ENCODE peak calls at places on chromosomes 1 and 21, in four cellular contexts. C is mesendoderm, J is H9, L is H1. F is an unnamed sample.

GRCh38 chr1:220119043-220119512 is 25.1 kb downstream of the IARS2 start:
- DNase-seq in C (no peak), J (no peak), L (no peak), F (peak; percentile 21)

GRCh38 chr1:153985984-153986761 is at the start of gene RAB13:
- DNase-seq in C (peak; percentile 89), J (peak; percentile 93), L (peak; percentile 86), F (peak; percentile 80)

GRCh38 chr1:234781241-234782056 is 171.5 kb upstream of the IRF2BP2 start:
- DNase-seq in C (no peak), J (peak; percentile 31), L (no peak), F (peak; percentile 12)

GRCh38 chr1:1157914-1158710 is 15.6 kb upstream of the TTLL10 start:
- DNase-seq in C (peak; percentile 62), J (peak; percentile 80), L (no peak), F (no peak)

GRCh38 chr1:204746838-204747442 is 61.4 kb upstream of the LRRN2 start:
- DNase-seq in C (peak; percentile 81), J (peak; percentile 65), L (peak; percentile 75), F (peak; percentile 41)

GRCh38 chr1:35660581-35661473 is 19.5 kb upstream of the PSMB2 start:
- DNase-seq in C (peak; percentile 85), J (peak; percentile 68), L (no peak), F (peak; percentile 75)

GRCh38 chr1:221858758-221859157 is 116.9 kb upstream of the DUSP10 start:
- DNase-seq in C (no peak), J (no peak), L (no peak), F (peak; percentile 93)

GRCh38 chr1:224205438-224205840 is 22.4 kb downstream of the DEGS1 start:
- DNase-seq in C (no peak), J (no peak), L (no peak), F (peak; percentile 91)

GRCh38 chr1:218930000-218930399 is 243.7 kb upstream of the LYPLAL1 start:
- DNase-seq in C (no peak), J (no peak), L (no peak), F (no peak)

GRCh38 chr1:31122101-31122735 is 56.7 kb upstream of the PUM1 start:
- DNase-seq in C (peak; percentile 61), J (peak; percentile 34), L (no peak), F (no peak)

GRCh38 chr1:93779540-93780121 is 98.0 kb upstream of the BCAR3 start:
- DNase-seq in C (peak; percentile 98), J (peak; percentile 36), L (no peak), F (peak; percentile 92)

GRCh38 chr1:96918406-96918805 is 196.8 kb downstream of the PTBP2 start:
- DNase-seq in C (no peak), J (no peak), L (no peak), F (peak; percentile 76)

GRCh38 chr1:22804969-22805671 is 94.5 kb downstream of the EPHB2 start:
- DNase-seq in C (no peak), J (no peak), L (no peak), F (no peak)

GRCh38 chr1:229158317-229159294 is 112.3 kb upstream of the RAB4A start:
- DNase-seq in C (no peak), J (no peak), L (no peak), F (no peak)

GRCh38 chr1:192512426-192513125 is 63.0 kb upstream of the RGS1 start:
- DNase-seq in C (peak; percentile 30), J (no peak), L (no peak), F (no peak)

GRCh38 chr1:46406881-46407608 is 12.9 kb downstream of the FAAH start:
- DNase-seq in C (peak; percentile 73), J (no peak), L (no peak), F (no peak)

GRCh38 chr1:229769006-229769405 is 143.0 kb downstream of the URB2 start:
- DNase-seq in C (no peak), J (no peak), L (no peak), F (no peak)

GRCh38 chr21:29074007-29074376 is 544 bp upstream of the CCT8 start:
- DNase-seq in C (no peak), J (no peak), L (no peak), F (no peak)

GRCh38 chr1:10429868-10430215 is 391 bp upstream of the CENPS start:
- DNase-seq in C (no peak), J (no peak), L (no peak), F (peak; percentile 17)

GRCh38 chr1:204990059-204990664 is 52.9 kb upstream of the CNTN2 start:
- DNase-seq in C (peak; percentile 67), J (peak; percentile 47), L (no peak), F (no peak)

GRCh38 chr1:183580281-183580682 is 10.0 kb downstream of the NCF2 start:
- DNase-seq in C (peak; percentile 73), J (peak; percentile 82), L (no peak), F (no peak)

GRCh38 chr21:40587786-40588353 is 259.1 kb downstream of the DSCAM start:
- DNase-seq in C (peak; percentile 35), J (no peak), L (no peak), F (no peak)

GRCh38 chr1:226064168-226064815 is 1.8 kb downstream of the H3-3A start:
- DNase-seq in C (peak; percentile 44), J (no peak), L (no peak), F (no peak)

DNA sequence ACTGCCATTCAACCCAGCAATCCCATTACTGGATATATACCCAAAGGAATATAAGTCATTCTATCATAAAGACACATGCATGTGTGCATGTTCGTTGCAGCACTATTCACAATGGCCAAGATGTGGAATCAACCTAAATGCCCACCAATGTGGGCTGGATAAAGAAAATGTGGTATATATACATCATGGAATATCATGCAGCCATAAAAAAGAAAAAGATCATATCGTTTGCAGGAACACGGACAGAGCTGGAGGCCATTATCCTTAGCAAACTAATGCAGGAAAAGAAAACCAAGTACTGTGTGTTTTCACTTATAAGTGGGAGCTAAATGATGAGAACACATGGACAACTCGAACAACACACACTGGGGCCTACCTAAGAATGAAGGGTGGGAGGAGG is 123.7 kb downstream of the CDC7 start:
- DNase-seq in C (no peak), J (no peak), L (no peak), F (no peak)
- H4K5ac ChIP-seq in C (no peak overlapping the region), J (no peak overlapping the region), L (no peak overlapping the region), F (no peak overlapping the region)

GRCh38 chr1:99331083-99331482 is 66.8 kb downstream of the PLPPR4 start:
- DNase-seq in C (no peak), J (no peak), L (no peak), F (no peak)

GRCh38 chr1:99327357-99327756 is 63.1 kb downstream of the PLPPR4 start:
- DNase-seq in C (peak; percentile 79), J (peak; percentile 31), L (no peak), F (no peak)

GRCh38 chr1:99328171-99328570 is 63.9 kb downstream of the PLPPR4 start:
- DNase-seq in C (peak; percentile 50), J (peak; percentile 27), L (no peak), F (no peak)

GRCh38 chr1:99326215-99326949 is 62.1 kb downstream of the PLPPR4 start:
- DNase-seq in C (peak; percentile 11), J (no peak), L (no peak), F (no peak)
- H4K5ac ChIP-seq in C (no peak overlapping the region), J (no peak overlapping the region), L (no peak overlapping the region), F (no peak overlapping the region)

GRCh38 chr1:8350914-8351684 is 33.2 kb downstream of the SLC45A1 start:
- DNase-seq in C (no peak), J (no peak), L (peak; percentile 48), F (no peak)
- H4K5ac ChIP-seq in C (no peak overlapping the region), J (no peak overlapping the region), L (peak overlapping the region; percentile 25), F (no peak overlapping the region)

DNA sequence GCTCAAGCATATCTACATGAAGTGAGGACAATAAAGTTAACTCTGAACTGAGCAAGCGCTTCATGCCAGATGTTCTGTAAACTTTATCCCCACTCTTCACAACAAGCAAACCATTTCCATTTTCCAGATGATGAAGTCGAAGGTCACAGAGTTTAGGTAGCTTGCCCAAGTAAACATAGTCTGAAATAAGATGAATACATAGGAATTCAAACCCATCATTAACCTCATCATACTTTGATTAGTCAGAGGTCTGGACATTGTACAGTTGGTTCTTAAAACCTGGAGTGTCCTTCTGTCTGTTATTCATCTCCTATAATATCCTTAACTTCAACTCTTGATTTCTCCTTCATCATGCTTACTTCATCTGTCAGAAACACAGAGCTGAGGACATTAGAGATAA is 180.3 kb upstream of the C8B start:
- DNase-seq in C (no peak), J (no peak), L (no peak), F (peak; percentile 6)
- H4K5ac ChIP-seq in C (no peak overlapping the region), J (no peak overlapping the region), L (no peak overlapping the region), F (no peak overlapping the region)

GRCh38 chr1:17648457-17649145 is 106.5 kb upstream of the ACTL8 start:
- DNase-seq in C (no peak), J (no peak), L (no peak), F (no peak)

GRCh38 chr1:17649371-17650106 is 105.6 kb upstream of the ACTL8 start:
- DNase-seq in C (no peak), J (no peak), L (no peak), F (no peak)

GRCh38 chr1:17645512-17645911 is 106.0 kb downstream of the ARHGEF10L start:
- DNase-seq in C (no peak), J (no peak), L (no peak), F (no peak)

GRCh38 chr1:17643861-17644703 is 104.6 kb downstream of the ARHGEF10L start:
- DNase-seq in C (no peak), J (no peak), L (no peak), F (no peak)

DNA sequence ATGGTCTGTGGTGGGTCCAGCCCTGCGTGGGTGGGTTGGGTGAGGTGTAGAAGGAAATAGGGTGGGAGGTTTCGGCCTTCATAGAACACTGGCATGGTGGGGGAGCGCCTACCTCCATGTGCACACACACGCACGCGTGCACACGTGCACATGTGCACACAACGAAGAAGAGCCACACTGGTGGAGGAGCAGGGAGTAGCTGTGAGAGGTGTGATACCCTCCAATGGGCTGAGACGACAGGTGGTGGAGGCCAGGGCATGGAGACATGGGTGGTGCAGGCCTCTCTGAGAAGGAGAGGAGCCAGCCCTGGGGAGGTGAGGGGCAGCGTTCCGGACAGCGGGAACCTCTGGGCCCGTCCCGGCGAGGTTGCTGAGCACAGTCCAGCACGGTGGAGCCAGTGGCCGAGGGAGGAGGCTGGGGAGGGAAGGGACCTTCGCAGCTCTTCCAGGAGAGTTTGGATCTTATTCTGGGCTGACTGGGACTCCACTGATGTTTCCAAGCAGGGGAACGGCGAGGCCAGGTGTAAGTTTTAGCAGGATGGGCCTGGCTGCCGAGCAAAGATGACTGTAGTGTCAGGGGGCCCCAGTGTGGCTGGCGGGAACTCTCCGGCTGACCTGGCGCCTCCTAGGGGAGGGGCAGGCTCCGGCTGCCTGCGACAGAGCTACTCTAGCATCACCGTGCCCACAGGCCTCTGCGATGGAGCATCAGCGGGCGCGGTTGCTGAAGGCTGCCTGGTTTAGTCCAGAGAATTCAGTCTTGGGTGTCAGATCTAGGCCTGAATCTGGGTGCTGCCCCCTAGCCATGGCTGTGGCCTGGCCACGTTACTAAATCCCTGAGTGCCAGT is 107.2 kb downstream of the ARHGEF10L start:
- DNase-seq in C (no peak), J (peak; percentile 43), L (peak; percentile 54), F (no peak)
- H4K5ac ChIP-seq in C (no peak overlapping the region), J (no peak overlapping the region), L (no peak overlapping the region), F (no peak overlapping the region)

DNA sequence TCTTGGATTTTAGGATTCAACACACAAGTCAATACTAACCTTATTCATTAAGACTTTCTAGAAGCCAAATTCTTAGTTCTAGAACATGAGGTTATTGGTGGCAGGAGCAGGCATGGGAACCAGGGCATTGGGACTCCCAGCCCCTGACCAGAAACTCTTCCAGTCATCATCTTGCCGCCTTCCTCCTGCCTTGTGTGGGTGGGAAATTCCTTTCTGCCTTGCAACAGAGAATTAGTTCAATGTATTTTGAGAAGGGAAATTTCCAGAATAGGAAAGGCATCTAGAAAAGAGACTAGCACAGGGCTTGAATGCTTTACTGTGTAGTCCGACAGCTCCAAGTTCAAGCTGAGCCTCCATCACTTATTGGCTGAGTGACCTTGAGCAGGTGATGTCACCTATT is 8.7 kb downstream of the GRHL3 start:
- DNase-seq in C (no peak), J (no peak), L (no peak), F (peak; percentile 44)
- H4K5ac ChIP-seq in C (no peak overlapping the region), J (no peak overlapping the region), L (no peak overlapping the region), F (no peak overlapping the region)